ENCODE peak calls at places on chromosomes 12 and 14, in six cellular contexts. A is right lobe of liver, W is BE2C, B is upper lobe of right lung, C is astrocyte of the spinal cord, H is HepG2. J is an unnamed sample.

GRCh38 chr14:66078031-66078430 is 408.1 kb upstream of the CCDC196 start:
- DNase-seq in A (no peak), W (no peak), B (no peak), C (no peak), H (no peak), J (no peak)

GRCh38 chr12:104695453-104696148 is 238.9 kb downstream of the CHST11 start:
- DNase-seq in A (no peak), W (no peak), B (no peak), C (peak; percentile 98), H (no peak), J (no peak)

GRCh38 chr12:89163918-89164317 is 188.4 kb downstream of the DUSP6 start:
- DNase-seq in A (no peak), W (no peak), B (no peak), C (no peak), H (no peak), J (no peak)

GRCh38 chr12:103858953-103859601 is 18.0 kb upstream of the NT5DC3 start:
- DNase-seq in A (no peak), W (no peak), B (no peak), C (peak; percentile 98), H (peak; percentile 67), J (peak; percentile 92)

GRCh38 chr12:130456375-130457199 is 118.9 kb downstream of the PIWIL1 start:
- DNase-seq in A (no peak), W (peak; percentile 39), B (no peak), C (no peak), H (no peak), J (no peak)

GRCh38 chr12:52119398-52120254 is 40.1 kb downstream of the SMIM41 start:
- DNase-seq in A (peak; percentile 91), W (no peak), B (no peak), C (peak; percentile 28), H (peak; percentile 70), J (no peak)

GRCh38 chr12:1115471-1116242 is 124.6 kb downstream of the ERC1 start:
- DNase-seq in A (no peak), W (no peak), B (no peak), C (peak; percentile 56), H (no peak), J (no peak)

GRCh38 chr14:77133718-77134338 is 7.8 kb downstream of the ZDHHC22 start:
- DNase-seq in A (peak; percentile 48), W (no peak), B (peak; percentile 69), C (peak; percentile 60), H (peak; percentile 58), J (no peak)

GRCh38 chr12:51632598-51632997 is 41.6 kb downstream of the SCN8A start:
- DNase-seq in A (no peak), W (no peak), B (no peak), C (no peak), H (no peak), J (no peak)

GRCh38 chr14:34299360-34299759 is 162.7 kb downstream of the SPTSSA start:
- DNase-seq in A (no peak), W (no peak), B (no peak), C (no peak), H (no peak), J (no peak)

GRCh38 chr12:31322651-31323248 is 3.2 kb downstream of the SINHCAF start:
- DNase-seq in A (no peak), W (no peak), B (no peak), C (peak; percentile 46), H (no peak), J (no peak)

GRCh38 chr12:31590730-31591307 is at the start of gene DENND5B:
- DNase-seq in A (peak; percentile 90), W (peak; percentile 92), B (peak; percentile 87), C (peak; percentile 66), H (peak; percentile 50), J (no peak)

GRCh38 chr14:103714063-103714724 is 1.1 kb downstream of the XRCC3 start:
- DNase-seq in A (no peak), W (no peak), B (no peak), C (no peak), H (no peak), J (no peak)

GRCh38 chr12:108425238-108425795 is 86.2 kb upstream of the CMKLR1 start:
- DNase-seq in A (no peak), W (no peak), B (no peak), C (no peak), H (no peak), J (no peak)

GRCh38 chr14:36845346-36846042 is 183.8 kb downstream of the PAX9 start:
- DNase-seq in A (no peak), W (no peak), B (no peak), C (no peak), H (no peak), J (no peak)

GRCh38 chr12:57621497-57622292 is 10.5 kb downstream of the ARHGEF25 start:
- DNase-seq in A (no peak), W (peak; percentile 87), B (peak; percentile 81), C (no peak), H (no peak), J (no peak)

GRCh38 chr12:1644523-1645438 is 15.8 kb downstream of the WNT5B start:
- DNase-seq in A (peak; percentile 64), W (peak; percentile 79), B (peak; percentile 75), C (peak; percentile 91), H (no peak), J (no peak)

GRCh38 chr14:105968291-105968690 is 441.9 kb downstream of the TMEM121 start:
- DNase-seq in A (no peak), W (no peak), B (no peak), C (no peak), H (no peak), J (no peak)

GRCh38 chr12:127263621-127264020 is 1003.3 kb upstream of the TMEM132C start:
- DNase-seq in A (no peak), W (no peak), B (no peak), C (no peak), H (no peak), J (no peak)

GRCh38 chr12:66111605-66112004 is 18.9 kb downstream of the LLPH start:
- DNase-seq in A (no peak), W (no peak), B (no peak), C (no peak), H (no peak), J (no peak)
- H3K4me3 ChIP-seq in A (no peak overlapping the region), W (no peak overlapping the region), B (no peak overlapping the region), C (no peak overlapping the region), H (no peak overlapping the region), J (no peak overlapping the region)

DNA sequence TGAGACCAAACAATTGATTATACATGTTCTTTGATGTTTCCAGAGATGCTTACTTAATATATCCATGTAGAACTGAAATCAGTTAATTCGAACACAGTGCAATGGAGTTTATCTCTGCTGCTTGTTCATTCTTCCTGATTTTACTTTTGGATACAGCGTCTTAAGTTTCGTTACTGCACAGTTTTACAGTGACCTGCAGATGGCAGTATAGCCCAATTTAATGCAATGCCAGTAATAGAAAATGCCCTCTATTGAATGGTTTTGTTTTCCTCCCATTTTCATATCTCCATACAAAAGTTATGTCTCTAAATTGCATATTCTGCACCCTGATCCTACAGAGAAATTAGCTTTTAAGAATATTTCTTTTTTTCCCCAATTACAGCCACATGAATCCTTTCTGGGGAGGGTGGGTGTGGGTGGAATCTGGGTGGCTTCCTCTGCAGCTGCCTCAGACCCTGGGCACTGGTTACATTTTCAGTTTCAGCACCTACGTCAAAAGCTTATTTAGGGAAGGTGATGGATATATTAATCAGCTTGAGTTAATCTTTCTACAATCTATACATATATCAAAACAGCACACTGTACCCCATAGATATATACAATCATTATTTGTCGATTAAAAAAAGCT is 101.1 kb upstream of the DCD start:
- DNase-seq in A (no peak), W (peak; percentile 18), B (no peak), C (peak; percentile 43), H (peak; percentile 26), J (no peak)
- TF ChIP-seq CTCF in A (peak; percentile 82), W (peak; percentile 85), B (peak; percentile 83), C (peak; percentile 70), H (peak; percentile 73), J (peak; percentile 85)

GRCh38 chr14:30272848-30273563 is 286.0 kb upstream of the G2E3 start:
- DNase-seq in A (no peak), W (no peak), B (no peak), C (no peak), H (no peak), J (no peak)

GRCh38 chr14:30267141-30267540 is 291.8 kb upstream of the G2E3 start:
- DNase-seq in A (no peak), W (no peak), B (no peak), C (peak; percentile 45), H (no peak), J (no peak)

GRCh38 chr14:30266290-30266689 is 292.7 kb upstream of the G2E3 start:
- DNase-seq in A (no peak), W (no peak), B (no peak), C (no peak), H (no peak), J (no peak)

GRCh38 chr14:30273564-30273880 is 285.4 kb upstream of the G2E3 start:
- DNase-seq in A (no peak), W (no peak), B (no peak), C (no peak), H (no peak), J (no peak)

DNA sequence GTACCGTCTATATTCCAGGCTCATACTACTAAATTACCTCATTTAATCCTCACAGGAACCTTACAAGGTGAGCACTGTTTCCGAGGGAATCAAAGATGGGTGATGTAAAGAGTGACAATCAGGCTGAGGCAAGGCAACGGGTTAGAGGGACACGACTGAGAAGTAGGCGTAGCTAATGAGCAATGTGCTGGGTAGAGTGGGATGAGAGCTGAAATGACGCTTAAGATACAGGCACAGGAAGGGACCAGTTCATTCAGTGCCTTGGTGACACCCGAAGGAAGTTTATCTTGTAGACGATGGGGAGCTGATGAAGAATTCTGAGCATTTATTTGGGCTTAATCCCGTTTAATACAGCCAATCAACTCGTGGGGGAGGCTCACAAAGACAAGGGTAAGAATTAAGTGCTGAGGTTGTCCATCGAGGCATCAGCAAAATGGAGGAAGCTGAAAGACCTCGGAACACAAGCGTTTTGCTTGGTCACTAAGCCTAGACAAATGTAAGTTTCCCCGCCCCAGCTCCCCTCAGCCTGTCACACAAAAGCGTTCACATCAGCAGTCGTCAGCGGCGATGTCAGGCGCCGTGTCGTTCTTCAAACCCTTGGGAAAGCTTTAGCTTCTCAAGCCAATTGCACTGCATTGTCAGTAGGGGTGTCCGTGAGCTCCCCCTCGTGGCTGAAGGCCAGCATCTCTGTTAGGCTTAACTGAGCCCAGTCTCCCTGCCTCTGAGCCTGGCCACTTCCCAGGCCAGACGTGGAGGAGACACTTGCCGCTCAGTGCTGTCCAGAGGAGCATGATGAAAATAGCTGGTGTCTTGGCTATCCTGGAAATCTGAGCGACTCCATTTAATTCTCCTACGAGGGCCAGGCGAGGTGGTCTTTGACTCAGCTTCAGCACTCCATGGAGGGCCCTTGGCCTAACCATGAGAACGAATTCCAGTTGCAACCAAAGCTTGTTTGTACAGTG is 288.5 kb upstream of the G2E3 start:
- DNase-seq in A (peak; percentile 86), W (peak; percentile 83), B (peak; percentile 86), C (peak; percentile 83), H (peak; percentile 85), J (peak; percentile 23)
- H3K4me3 ChIP-seq in A (no peak overlapping the region), W (peak overlapping the region; percentile 21), B (no peak overlapping the region), C (peak overlapping the region; percentile 34), H (no peak overlapping the region), J (peak overlapping the region; percentile 38)

GRCh38 chr12:5748027-5748426 is 197.0 kb downstream of the ANO2 start:
- DNase-seq in A (no peak), W (no peak), B (no peak), C (no peak), H (no peak), J (no peak)

GRCh38 chr12:5746917-5747316 is 198.1 kb downstream of the ANO2 start:
- DNase-seq in A (no peak), W (no peak), B (no peak), C (no peak), H (no peak), J (no peak)

GRCh38 chr12:5746496-5746895 is 198.6 kb downstream of the ANO2 start:
- DNase-seq in A (no peak), W (no peak), B (no peak), C (no peak), H (no peak), J (peak; percentile 43)

GRCh38 chr12:5746020-5746419 is 199.0 kb downstream of the ANO2 start:
- DNase-seq in A (no peak), W (no peak), B (no peak), C (no peak), H (no peak), J (peak; percentile 9)

GRCh38 chr12:5745251-5745888 is 199.7 kb downstream of the ANO2 start:
- DNase-seq in A (peak; percentile 68), W (peak; percentile 76), B (peak; percentile 70), C (peak; percentile 29), H (peak; percentile 36), J (peak; percentile 7)
- TF ChIP-seq CTCF in A (peak; percentile 88), W (peak; percentile 92), B (peak; percentile 86), C (peak; percentile 80), H (peak; percentile 73), J (peak; percentile 84)

J was measured in epithelial cell of proximal tubule.